ENCODE peak calls at places on chromosomes 12 and 14, in ten cellular contexts. One of them, this sample, is unnamed.

GRCh38 chr14:77848031-77848430 is 48.1 kb downstream of the ADCK1 start:
- DNase-seq in nephron progenitor cell: no peak
- DNase-seq in GM10248: no peak
- DNase-seq in HCT116: no peak
- DNase-seq in A549: no peak
- DNase-seq in neural progenitor cell: no peak
- DNase-seq in uterus: no peak
- DNase-seq in AG04450: no peak
- DNase-seq in GM13976: no peak
- DNase-seq in left ventricle myocardium inferior: no peak
- DNase-seq in this sample: no peak

GRCh38 chr14:23366163-23366921 is 1.4 kb upstream of the EFS start:
- DNase-seq in nephron progenitor cell: peak
- DNase-seq in GM10248: no peak
- DNase-seq in HCT116: no peak
- DNase-seq in A549: no peak
- DNase-seq in neural progenitor cell: peak
- DNase-seq in uterus: peak
- DNase-seq in AG04450: peak
- DNase-seq in GM13976: no peak
- DNase-seq in left ventricle myocardium inferior: peak
- DNase-seq in this sample: no peak

GRCh38 chr12:117836476-117836875 is 132.3 kb downstream of the KSR2 start:
- DNase-seq in nephron progenitor cell: no peak
- DNase-seq in GM10248: no peak
- DNase-seq in HCT116: no peak
- DNase-seq in A549: no peak
- DNase-seq in neural progenitor cell: no peak
- DNase-seq in uterus: no peak
- DNase-seq in AG04450: no peak
- DNase-seq in GM13976: no peak
- DNase-seq in left ventricle myocardium inferior: no peak
- DNase-seq in this sample: no peak

GRCh38 chr14:56131004-56131864 is 13.0 kb downstream of the PELI2 start:
- DNase-seq in nephron progenitor cell: no peak
- DNase-seq in GM10248: no peak
- DNase-seq in HCT116: no peak
- DNase-seq in A549: no peak
- DNase-seq in neural progenitor cell: no peak
- DNase-seq in uterus: no peak
- DNase-seq in AG04450: no peak
- DNase-seq in GM13976: no peak
- DNase-seq in left ventricle myocardium inferior: no peak
- DNase-seq in this sample: no peak

GRCh38 chr14:101082036-101082435 is 178.5 kb upstream of the RTL1 start:
- DNase-seq in nephron progenitor cell: no peak
- DNase-seq in GM10248: no peak
- DNase-seq in HCT116: no peak
- DNase-seq in A549: no peak
- DNase-seq in neural progenitor cell: no peak
- DNase-seq in uterus: no peak
- DNase-seq in AG04450: no peak
- DNase-seq in GM13976: no peak
- DNase-seq in left ventricle myocardium inferior: no peak
- DNase-seq in this sample: no peak

GRCh38 chr12:65962921-65963883 is 138.9 kb downstream of the HMGA2 start:
- DNase-seq in nephron progenitor cell: peak
- DNase-seq in GM10248: no peak
- DNase-seq in HCT116: peak
- DNase-seq in A549: peak
- DNase-seq in neural progenitor cell: peak
- DNase-seq in uterus: no peak
- DNase-seq in AG04450: no peak
- DNase-seq in GM13976: no peak
- DNase-seq in left ventricle myocardium inferior: no peak
- DNase-seq in this sample: peak

GRCh38 chr12:75859868-75860267 is 171.7 kb downstream of the PHLDA1 start:
- DNase-seq in nephron progenitor cell: no peak
- DNase-seq in GM10248: no peak
- DNase-seq in HCT116: no peak
- DNase-seq in A549: no peak
- DNase-seq in neural progenitor cell: no peak
- DNase-seq in uterus: no peak
- DNase-seq in AG04450: no peak
- DNase-seq in GM13976: no peak
- DNase-seq in left ventricle myocardium inferior: no peak
- DNase-seq in this sample: no peak

GRCh38 chr12:112107306-112107705 is 1.3 kb downstream of the NAA25 start:
- DNase-seq in nephron progenitor cell: no peak
- DNase-seq in GM10248: no peak
- DNase-seq in HCT116: no peak
- DNase-seq in A549: no peak
- DNase-seq in neural progenitor cell: no peak
- DNase-seq in uterus: no peak
- DNase-seq in AG04450: no peak
- DNase-seq in GM13976: no peak
- DNase-seq in left ventricle myocardium inferior: no peak
- DNase-seq in this sample: no peak

GRCh38 chr12:93448796-93449195 is 7.0 kb upstream of the UBE2N start:
- DNase-seq in nephron progenitor cell: no peak
- DNase-seq in GM10248: no peak
- DNase-seq in HCT116: no peak
- DNase-seq in A549: no peak
- DNase-seq in neural progenitor cell: no peak
- DNase-seq in uterus: no peak
- DNase-seq in AG04450: no peak
- DNase-seq in GM13976: no peak
- DNase-seq in left ventricle myocardium inferior: no peak
- DNase-seq in this sample: no peak

GRCh38 chr14:58130121-58130782 is 21.8 kb downstream of the ARMH4 start:
- DNase-seq in nephron progenitor cell: no peak
- DNase-seq in GM10248: no peak
- DNase-seq in HCT116: no peak
- DNase-seq in A549: no peak
- DNase-seq in neural progenitor cell: no peak
- DNase-seq in uterus: no peak
- DNase-seq in AG04450: no peak
- DNase-seq in GM13976: no peak
- DNase-seq in left ventricle myocardium inferior: no peak
- DNase-seq in this sample: no peak

GRCh38 chr14:58133739-58134138 is 18.3 kb downstream of the ARMH4 start:
- DNase-seq in nephron progenitor cell: no peak
- DNase-seq in GM10248: no peak
- DNase-seq in HCT116: no peak
- DNase-seq in A549: peak
- DNase-seq in neural progenitor cell: no peak
- DNase-seq in uterus: no peak
- DNase-seq in AG04450: peak
- DNase-seq in GM13976: no peak
- DNase-seq in left ventricle myocardium inferior: no peak
- DNase-seq in this sample: no peak

GRCh38 chr14:58128416-58128815 is 23.6 kb downstream of the ARMH4 start:
- DNase-seq in nephron progenitor cell: no peak
- DNase-seq in GM10248: no peak
- DNase-seq in HCT116: no peak
- DNase-seq in A549: no peak
- DNase-seq in neural progenitor cell: no peak
- DNase-seq in uterus: no peak
- DNase-seq in AG04450: no peak
- DNase-seq in GM13976: no peak
- DNase-seq in left ventricle myocardium inferior: no peak
- DNase-seq in this sample: no peak

GRCh38 chr14:58131386-58131785 is 20.6 kb downstream of the ARMH4 start:
- DNase-seq in nephron progenitor cell: no peak
- DNase-seq in GM10248: no peak
- DNase-seq in HCT116: no peak
- DNase-seq in A549: peak
- DNase-seq in neural progenitor cell: no peak
- DNase-seq in uterus: no peak
- DNase-seq in AG04450: peak
- DNase-seq in GM13976: no peak
- DNase-seq in left ventricle myocardium inferior: no peak
- DNase-seq in this sample: no peak

GRCh38 chr14:58129208-58129607 is 22.8 kb downstream of the ARMH4 start:
- DNase-seq in nephron progenitor cell: no peak
- DNase-seq in GM10248: no peak
- DNase-seq in HCT116: no peak
- DNase-seq in A549: no peak
- DNase-seq in neural progenitor cell: no peak
- DNase-seq in uterus: no peak
- DNase-seq in AG04450: no peak
- DNase-seq in GM13976: no peak
- DNase-seq in left ventricle myocardium inferior: no peak
- DNase-seq in this sample: no peak
- TF ChIP-seq CTCF in nephron progenitor cell: no peak
- TF ChIP-seq CTCF in GM10248: no peak
- TF ChIP-seq CTCF in HCT116: peak
- TF ChIP-seq CTCF in A549: peak
- TF ChIP-seq CTCF in neural progenitor cell: peak
- TF ChIP-seq CTCF in uterus: no peak
- TF ChIP-seq CTCF in AG04450: no peak
- TF ChIP-seq CTCF in GM13976: no peak
- TF ChIP-seq CTCF in left ventricle myocardium inferior: no peak
- TF ChIP-seq CTCF in this sample: no peak

GRCh38 chr14:60665178-60665555 is 15.9 kb upstream of the SIX1 start:
- DNase-seq in nephron progenitor cell: no peak
- DNase-seq in GM10248: no peak
- DNase-seq in HCT116: no peak
- DNase-seq in A549: no peak
- DNase-seq in neural progenitor cell: no peak
- DNase-seq in uterus: no peak
- DNase-seq in AG04450: no peak
- DNase-seq in GM13976: no peak
- DNase-seq in left ventricle myocardium inferior: no peak
- DNase-seq in this sample: no peak
- TF ChIP-seq CTCF in nephron progenitor cell: no peak
- TF ChIP-seq CTCF in GM10248: no peak
- TF ChIP-seq CTCF in HCT116: no peak
- TF ChIP-seq CTCF in A549: no peak
- TF ChIP-seq CTCF in neural progenitor cell: no peak
- TF ChIP-seq CTCF in uterus: no peak
- TF ChIP-seq CTCF in AG04450: no peak
- TF ChIP-seq CTCF in GM13976: no peak
- TF ChIP-seq CTCF in left ventricle myocardium inferior: no peak
- TF ChIP-seq CTCF in this sample: no peak

DNA sequence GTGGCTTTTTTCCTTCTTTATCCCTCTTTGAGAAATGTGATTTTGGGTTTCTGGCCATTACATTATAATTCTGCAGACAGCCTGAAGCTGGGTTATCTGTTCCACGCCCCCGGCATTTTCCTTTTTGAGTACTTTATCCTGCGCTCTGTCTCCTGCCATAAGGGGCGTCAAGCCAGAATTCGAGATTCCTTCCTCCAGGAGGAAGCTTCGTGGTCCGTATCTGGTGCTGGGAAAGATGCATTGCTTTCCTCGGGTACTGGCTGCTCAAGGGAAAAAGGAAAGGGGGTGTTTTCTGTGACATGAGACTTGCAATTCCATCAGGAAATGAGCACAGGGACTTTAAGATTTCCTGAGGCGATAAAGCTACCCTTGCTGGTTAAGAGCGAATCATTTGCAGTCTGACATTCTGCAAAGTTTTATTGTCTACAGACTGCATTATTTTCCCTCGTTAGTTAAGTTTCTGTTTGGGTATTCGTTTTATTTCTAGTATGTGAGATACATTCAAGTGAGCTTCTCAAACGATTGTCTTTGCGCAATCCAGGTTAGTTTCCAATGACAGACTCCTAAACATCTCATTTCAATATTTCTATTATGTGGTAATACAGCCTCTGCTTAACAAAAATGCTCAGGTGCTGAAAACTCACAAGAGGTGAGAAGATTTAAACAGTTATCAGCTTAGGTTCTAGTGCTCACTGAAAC is 706 bp downstream of the AKAP5 start:
- DNase-seq in nephron progenitor cell: peak
- DNase-seq in GM10248: no peak
- DNase-seq in HCT116: no peak
- DNase-seq in A549: peak
- DNase-seq in neural progenitor cell: peak
- DNase-seq in uterus: peak
- DNase-seq in AG04450: peak
- DNase-seq in GM13976: no peak
- DNase-seq in left ventricle myocardium inferior: no peak
- DNase-seq in this sample: no peak
- TF ChIP-seq CTCF in nephron progenitor cell: no peak
- TF ChIP-seq CTCF in GM10248: no peak
- TF ChIP-seq CTCF in HCT116: no peak
- TF ChIP-seq CTCF in A549: no peak
- TF ChIP-seq CTCF in neural progenitor cell: peak
- TF ChIP-seq CTCF in uterus: peak
- TF ChIP-seq CTCF in AG04450: peak
- TF ChIP-seq CTCF in GM13976: no peak
- TF ChIP-seq CTCF in left ventricle myocardium inferior: no peak
- TF ChIP-seq CTCF in this sample: no peak

GRCh38 chr12:6829532-6830220 is 1.5 kb downstream of the P3H3 start:
- DNase-seq in nephron progenitor cell: no peak
- DNase-seq in GM10248: no peak
- DNase-seq in HCT116: peak
- DNase-seq in A549: peak
- DNase-seq in neural progenitor cell: peak
- DNase-seq in uterus: no peak
- DNase-seq in AG04450: no peak
- DNase-seq in GM13976: no peak
- DNase-seq in left ventricle myocardium inferior: no peak
- DNase-seq in this sample: peak
- TF ChIP-seq CTCF in nephron progenitor cell: no peak
- TF ChIP-seq CTCF in GM10248: no peak
- TF ChIP-seq CTCF in HCT116: peak
- TF ChIP-seq CTCF in A549: no peak
- TF ChIP-seq CTCF in neural progenitor cell: peak
- TF ChIP-seq CTCF in uterus: no peak
- TF ChIP-seq CTCF in AG04450: peak
- TF ChIP-seq CTCF in GM13976: no peak
- TF ChIP-seq CTCF in left ventricle myocardium inferior: peak
- TF ChIP-seq CTCF in this sample: peak

DNA sequence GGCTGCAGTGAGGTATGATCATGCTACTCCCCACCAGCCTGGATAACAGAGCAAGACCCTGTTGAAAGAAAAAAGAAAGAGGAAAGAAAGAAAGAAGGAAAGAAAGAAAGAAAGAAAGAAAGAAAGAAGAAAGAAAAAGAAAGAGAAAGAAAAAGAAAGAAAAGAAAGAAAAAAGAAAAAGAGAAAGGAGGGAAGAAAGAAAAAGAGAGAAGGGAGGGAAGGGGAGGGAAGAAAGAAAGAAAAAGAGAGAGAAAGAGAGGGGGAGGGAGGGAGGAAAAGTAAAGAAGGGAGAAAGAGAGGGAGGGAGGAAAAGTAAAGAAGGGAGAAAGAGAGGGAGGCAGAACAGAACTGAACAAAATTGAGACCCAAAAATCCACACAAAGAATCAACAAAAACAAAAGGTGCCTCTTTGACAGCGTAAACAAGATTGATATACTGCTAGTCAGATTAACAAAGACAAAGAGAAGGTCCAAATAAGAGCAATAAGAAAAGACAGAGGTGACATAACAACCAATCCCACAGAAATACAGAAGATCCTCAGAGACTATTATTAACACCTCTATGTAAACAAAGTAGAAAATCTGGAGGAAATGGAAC is 293.9 kb upstream of the AMIGO2 start:
- DNase-seq in nephron progenitor cell: no peak
- DNase-seq in GM10248: no peak
- DNase-seq in HCT116: no peak
- DNase-seq in A549: no peak
- DNase-seq in neural progenitor cell: no peak
- DNase-seq in uterus: no peak
- DNase-seq in AG04450: no peak
- DNase-seq in GM13976: no peak
- DNase-seq in left ventricle myocardium inferior: no peak
- DNase-seq in this sample: no peak
- TF ChIP-seq CTCF in nephron progenitor cell: no peak
- TF ChIP-seq CTCF in GM10248: no peak
- TF ChIP-seq CTCF in HCT116: no peak
- TF ChIP-seq CTCF in A549: no peak
- TF ChIP-seq CTCF in neural progenitor cell: no peak
- TF ChIP-seq CTCF in uterus: no peak
- TF ChIP-seq CTCF in AG04450: no peak
- TF ChIP-seq CTCF in GM13976: no peak
- TF ChIP-seq CTCF in left ventricle myocardium inferior: no peak
- TF ChIP-seq CTCF in this sample: no peak

This sample was measured in OCI-LY7.